ENCODE peak calls at places on chromosomes 2 and 18, in four cellular contexts. G is HCT116, H is A549, D is HepG2. J is an unnamed sample.

GRCh38 chr2:226076529-226076928 is 677.0 kb downstream of the NYAP2 start:
- DNase-seq in G (no peak), H (no peak), D (no peak), J (no peak)

GRCh38 chr2:160652236-160652635 is 158.6 kb upstream of the RBMS1 start:
- DNase-seq in H (no peak), G (no peak), D (no peak), J (no peak)

GRCh38 chr2:85949280-85949679 is 60.5 kb upstream of the ST3GAL5 start:
- DNase-seq in D (no peak), H (no peak), G (no peak), J (no peak)

GRCh38 chr2:101710690-101711318 is 13.3 kb downstream of the MAP4K4 start:
- DNase-seq in G (no peak), H (no peak), D (no peak), J (no peak)

GRCh38 chr2:235390108-235390815 is 103.6 kb upstream of the AGAP1 start:
- DNase-seq in D (no peak), G (no peak), H (peak), J (no peak)

GRCh38 chr2:31231571-31232287 is 2.2 kb upstream of the EHD3 start:
- DNase-seq in G (no peak), D (no peak), H (no peak), J (no peak)

GRCh38 chr18:33928226-33928625 is 296.5 kb downstream of the NOL4 start:
- DNase-seq in H (no peak), G (no peak), D (no peak), J (no peak)

GRCh38 chr2:173415663-173416469 is 61.2 kb downstream of the CDCA7 start:
- DNase-seq in G (no peak), H (no peak), D (no peak), J (no peak)

GRCh38 chr2:37337636-37338280 is 6.7 kb upstream of the QPCT start:
- DNase-seq in G (no peak), D (no peak), H (no peak), J (no peak)

GRCh38 chr2:28590496-28591301 is 94.8 kb downstream of the PLB1 start:
- DNase-seq in G (no peak), H (no peak), D (no peak), J (no peak)

GRCh38 chr2:71562518-71562917 is 109.2 kb downstream of the DYSF start:
- DNase-seq in G (no peak), D (no peak), H (no peak), J (no peak)

GRCh38 chr2:842151-842792 is 108.4 kb upstream of the SNTG2 start:
- DNase-seq in H (no peak), G (no peak), D (no peak), J (peak)

GRCh38 chr2:151374426-151374825 is 17.0 kb downstream of the TNFAIP6 start:
- DNase-seq in G (no peak), D (no peak), H (peak), J (no peak)

GRCh38 chr2:204453730-204454167 is 91.5 kb upstream of the PARD3B start:
- DNase-seq in H (peak), D (no peak), G (no peak), J (peak)

GRCh38 chr18:76405761-76406356 is 89.2 kb downstream of the ZNF516 start:
- DNase-seq in G (peak), D (peak), H (peak), J (peak)

GRCh38 chr2:118312963-118313756 is 224.9 kb downstream of the INSIG2 start:
- DNase-seq in G (no peak), H (no peak), D (no peak), J (peak)

GRCh38 chr2:6846967-6847695 is 18.6 kb downstream of the CMPK2 start:
- DNase-seq in H (peak), G (no peak), D (no peak), J (no peak)

GRCh38 chr2:33678447-33678846 is 79.3 kb upstream of the FAM98A start:
- DNase-seq in G (no peak), D (no peak), H (no peak), J (no peak)

GRCh38 chr2:175228179-175228578 is 46.7 kb upstream of the ATP5MC3 start:
- DNase-seq in D (no peak), G (no peak), H (no peak), J (no peak)

DNA sequence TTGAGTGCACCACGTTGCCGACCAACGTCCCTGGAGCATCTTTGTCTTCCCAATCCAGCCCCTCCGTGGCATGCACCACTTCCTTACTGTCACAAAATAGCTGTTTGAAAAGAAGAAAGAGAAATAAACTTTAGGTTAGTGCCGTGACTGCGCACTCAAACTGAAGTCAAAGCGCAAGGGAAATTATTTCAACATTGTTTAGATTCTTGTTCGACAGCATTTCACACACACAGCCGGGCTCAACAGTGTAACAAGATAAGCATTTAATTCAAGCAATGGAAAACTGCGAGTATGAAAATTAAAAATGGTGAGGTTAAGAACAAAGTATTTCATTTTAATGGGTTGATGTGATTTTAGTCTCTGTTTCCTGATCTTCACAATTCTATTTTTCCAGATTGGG is 108.6 kb downstream of the NXPH2 start:
- DNase-seq in H (no peak), D (no peak), G (no peak), J (no peak)
- TF ChIP-seq CTCF in H (no peak), D (no peak), G (no peak), J (no peak)

GRCh38 chr2:42147641-42148274 is 21.4 kb upstream of the EML4 start:
- DNase-seq in D (peak), H (no peak), G (no peak), J (no peak)
- TF ChIP-seq RAD21 in D (no peak), H (no peak), G (no peak), J (no peak)

DNA sequence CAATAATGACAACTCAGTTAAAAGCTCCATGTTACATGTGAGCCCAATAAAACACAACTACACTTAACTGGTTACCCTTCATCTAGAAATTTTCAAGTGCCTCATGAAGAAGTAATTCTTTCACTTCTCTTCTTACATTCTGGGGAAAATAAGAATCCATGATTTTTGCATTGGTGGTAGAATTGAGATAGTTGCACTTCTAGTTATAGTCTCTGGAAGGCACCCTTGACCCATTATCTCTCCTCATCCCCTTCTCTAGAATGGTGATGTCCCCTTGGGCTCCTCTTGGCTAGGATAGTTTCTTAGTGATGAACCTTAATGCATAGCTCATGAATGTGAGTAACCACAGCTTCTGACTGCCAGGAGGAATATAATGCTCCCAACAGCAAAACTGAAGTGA is 3.6 kb downstream of the LGALSL start:
- DNase-seq in D (no peak), G (no peak), H (peak), J (no peak)
- TF ChIP-seq CTCF in D (no peak), G (no peak), H (peak), J (peak)

DNA sequence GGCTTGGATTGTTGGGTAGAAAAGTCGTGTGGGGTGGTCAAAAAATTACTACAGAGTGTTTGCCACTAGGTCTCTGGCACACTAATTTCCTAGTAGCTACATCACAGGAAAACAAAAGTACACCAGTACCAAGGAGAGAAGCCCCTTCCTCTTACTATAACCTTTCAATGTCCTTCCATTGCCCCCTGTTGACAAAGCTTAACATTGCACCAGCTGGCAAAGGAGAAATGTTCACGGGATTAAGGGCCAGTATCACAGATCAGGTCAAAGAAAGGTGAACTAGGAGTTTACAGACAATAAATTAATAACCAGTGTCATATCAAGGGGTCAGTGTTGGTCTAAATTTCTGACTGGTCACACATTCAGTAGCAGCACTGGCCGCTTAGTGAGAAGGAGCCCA is 1139.6 kb upstream of the FAM98A start:
- DNase-seq in G (no peak), D (no peak), H (no peak), J (no peak)
- TF ChIP-seq RAD21 in G (no peak), D (no peak), H (no peak), J (peak)

DNA sequence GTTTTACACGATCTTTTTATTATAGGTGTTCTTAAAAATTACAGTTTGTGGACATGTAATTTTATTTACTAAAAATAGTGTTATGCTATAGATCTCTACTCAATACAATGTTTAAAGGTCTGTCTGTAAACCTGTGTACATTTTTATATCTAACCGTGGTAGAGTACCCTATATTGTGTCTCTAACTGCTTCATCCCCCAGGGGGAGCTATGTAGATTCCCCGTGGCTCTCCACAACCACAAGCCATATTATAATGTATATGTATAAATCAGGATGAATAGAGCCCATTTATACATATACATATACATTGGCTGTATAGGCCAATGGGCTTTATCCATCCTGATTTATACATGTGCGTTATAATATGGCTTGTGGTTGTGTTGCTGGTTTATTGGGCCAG is 59.4 kb downstream of the ADAM23 start:
- DNase-seq in D (no peak), H (no peak), G (no peak), J (no peak)
- TF ChIP-seq CTCF in D (no peak), H (no peak), G (no peak), J (no peak)

GRCh38 chr18:50158866-50159653 is 35.9 kb downstream of the MYO5B start:
- DNase-seq in G (no peak), H (no peak), D (no peak), J (no peak)
- TF ChIP-seq RAD21 in G (no peak), H (no peak), D (no peak), J (no peak)

GRCh38 chr2:59752512-59752911 is 800.9 kb downstream of the BCL11A start:
- DNase-seq in H (no peak), D (no peak), G (no peak), J (no peak)

GRCh38 chr2:59756145-59756544 is 797.3 kb downstream of the BCL11A start:
- DNase-seq in G (no peak), H (no peak), D (no peak), J (no peak)

GRCh38 chr2:59754336-59754735 is 799.1 kb downstream of the BCL11A start:
- DNase-seq in D (no peak), G (no peak), H (no peak), J (peak)
- TF ChIP-seq CTCF in D (peak), G (no peak), H (no peak), J (peak)